ENCODE peak calls at places on chromosomes 7 and 10, in five cellular contexts. K is CD8-positive, alpha-beta T cell; Z is heart left ventricle; U is dorsolateral prefrontal cortex; N is suprapubic skin. X is an unnamed sample. For H3K27me3, the result is how much of the 10 kb centered on the place peaks cover.

GRCh38 chr7:123319911-123320310 is 120.1 kb upstream of the SLC13A1 start:
- DNase-seq in K (no peak), Z (no peak), U (no peak), N (no peak), X (no peak)

GRCh38 chr7:157565981-157566630 is 229.3 kb downstream of the DNAJB6 start:
- DNase-seq in K (no peak), Z (no peak), U (no peak), N (no peak), X (no peak)

GRCh38 chr10:112456533-112456932 is 9.5 kb downstream of the VTI1A start:
- DNase-seq in K (no peak), Z (no peak), U (no peak), N (no peak), X (no peak)

GRCh38 chr10:127881262-127881661 is 11.5 kb downstream of the CLRN3 start:
- DNase-seq in K (no peak), Z (no peak), U (no peak), N (no peak), X (peak)

GRCh38 chr10:91023708-91024438 is 103.0 kb upstream of the ANKRD1 start:
- DNase-seq in K (no peak), Z (no peak), U (no peak), N (no peak), X (no peak)

GRCh38 chr7:46755120-46756034 is 826.5 kb downstream of the TNS3 start:
- DNase-seq in K (no peak), Z (no peak), U (no peak), N (no peak), X (no peak)

GRCh38 chr10:130875116-130875515 is 436.4 kb downstream of the TCERG1L start:
- DNase-seq in K (no peak), Z (no peak), U (no peak), N (no peak), X (no peak)

GRCh38 chr7:106069471-106070200 is 42.5 kb downstream of the SYPL1 start:
- DNase-seq in K (no peak), Z (no peak), U (no peak), N (no peak), X (no peak)

GRCh38 chr7:92042056-92042737 is 92.1 kb downstream of the CYP51A1 start:
- DNase-seq in K (no peak), Z (no peak), U (no peak), N (no peak), X (no peak)

GRCh38 chr10:62384057-62384446 is 9.9 kb downstream of the ZNF365 start:
- DNase-seq in K (peak), Z (no peak), U (no peak), N (no peak), X (no peak)

GRCh38 chr7:31192996-31193395 is 140.9 kb downstream of the ADCYAP1R1 start:
- DNase-seq in K (no peak), Z (peak), U (peak), N (no peak), X (peak)

GRCh38 chr10:114362831-114363355 is 41.4 kb downstream of the AFAP1L2 start:
- DNase-seq in K (no peak), Z (no peak), U (no peak), N (no peak), X (no peak)

GRCh38 chr7:118281196-118281595 is 56.7 kb downstream of the ANKRD7 start:
- DNase-seq in K (no peak), Z (no peak), U (no peak), N (no peak), X (no peak)

GRCh38 chr10:43944742-43945730 is 296.4 kb upstream of the ZNF32 start:
- DNase-seq in K (no peak), Z (no peak), U (no peak), N (peak), X (no peak)

GRCh38 chr10:50394832-50395231 is 143.5 kb upstream of the ASAH2 start:
- DNase-seq in K (no peak), Z (no peak), U (no peak), N (no peak), X (no peak)

GRCh38 chr10:93657757-93658156 is 44.6 kb downstream of the FRA10AC1 start:
- DNase-seq in K (no peak), Z (no peak), U (no peak), N (no peak), X (no peak)

GRCh38 chr10:124027306-124028050 is 65.9 kb downstream of the CHST15 start:
- DNase-seq in K (no peak), Z (no peak), U (no peak), N (no peak), X (no peak)
- H3K27me3 ChIP-seq in K (under half), Z (under half), U (under half), N (under half), X (under half)

DNA sequence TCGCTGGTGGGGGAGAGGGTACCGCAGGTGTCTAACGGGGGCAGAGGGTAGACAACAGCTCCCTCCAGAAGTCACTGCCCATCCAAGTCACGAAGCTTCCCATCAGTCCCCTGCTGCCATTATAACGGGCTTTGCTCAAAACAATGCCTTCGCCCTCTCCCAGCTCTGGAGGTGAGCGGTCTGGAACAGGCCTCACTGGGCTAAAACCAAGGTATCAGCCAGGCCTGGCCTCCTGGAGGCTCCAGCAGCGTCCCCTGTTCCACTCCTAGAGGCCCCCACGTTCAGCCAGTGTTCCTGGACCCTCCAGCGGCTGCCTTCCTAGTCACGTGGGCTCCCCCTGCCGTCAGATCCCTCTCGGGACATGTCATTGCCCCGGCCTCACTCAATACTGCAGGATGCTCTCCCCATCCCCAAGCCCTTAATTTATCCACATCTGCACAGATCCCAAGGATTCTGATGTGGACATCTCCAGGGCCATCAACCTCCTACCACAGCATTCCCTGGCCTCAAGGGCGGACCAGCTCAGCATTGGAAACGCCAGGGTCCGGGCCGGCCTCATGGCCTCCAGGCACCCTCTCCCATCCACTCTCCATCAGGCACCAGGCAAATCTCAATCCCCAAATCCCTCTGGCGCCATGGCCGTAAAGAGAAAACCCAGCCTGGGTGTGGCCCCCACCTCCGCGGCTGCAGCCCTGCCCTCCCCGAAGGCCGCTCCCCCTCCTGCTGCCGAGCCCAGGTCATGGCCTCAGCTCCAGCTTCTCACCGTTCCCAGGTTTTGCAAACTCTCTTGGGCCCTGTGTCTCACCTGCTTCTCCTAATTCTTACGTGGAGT is 104.1 kb upstream of the FAM20C start:
- DNase-seq in K (no peak), Z (no peak), U (no peak), N (no peak), X (peak)
- H3K27ac ChIP-seq in K (no peak), Z (no peak), U (no peak), N (peak), X (no peak)

GRCh38 chr10:69768386-69768785 is 33.3 kb upstream of the COL13A1 start:
- DNase-seq in K (no peak), Z (no peak), U (no peak), N (no peak), X (no peak)
- H3K27me3 ChIP-seq in K (under half), Z (under half), U (under half), N (under half), X (under half)

GRCh38 chr7:138802706-138803105 is 4.7 kb upstream of the ATP6V0A4 start:
- DNase-seq in K (no peak), Z (no peak), U (no peak), N (no peak), X (no peak)
- H3K27ac ChIP-seq in K (no peak), Z (no peak), U (no peak), N (no peak), X (no peak)

GRCh38 chr7:20529260-20529659 is 86.2 kb upstream of the ABCB5 start:
- DNase-seq in K (no peak), Z (no peak), U (no peak), N (no peak), X (peak)
- H3K27me3 ChIP-seq in K (under half), Z (under half), U (under half), N (under half), X (under half)

GRCh38 chr7:99433158-99433557 is 5.4 kb downstream of the PTCD1 start:
- DNase-seq in K (no peak), Z (no peak), U (no peak), N (no peak), X (no peak)

GRCh38 chr7:99437946-99438572 is 539 bp downstream of the PTCD1 start:
- DNase-seq in K (no peak), Z (no peak), U (no peak), N (no peak), X (no peak)

GRCh38 chr7:99440195-99440594 is 1.5 kb downstream of the CPSF4 start:
- DNase-seq in K (no peak), Z (no peak), U (no peak), N (no peak), X (no peak)

GRCh38 chr7:99438573-99439480 is at the start of the genes CPSF4 and PTCD1:
- DNase-seq in K (peak), Z (peak), U (peak), N (peak), X (peak)
- H3K27ac ChIP-seq in K (peak), Z (peak), U (peak), N (peak), X (peak)